ENCODE peak calls at places on chromosomes 5 and 9, in five cellular contexts. One of them, this sample, is unnamed.

GRCh38 chr9:120628207-120628924 is 48.4 kb upstream of the CDK5RAP2 start:
- DNase-seq in PC-9: no peak
- DNase-seq in IMR-90: no peak
- DNase-seq in Peyer's patch: no peak
- DNase-seq in cardiac muscle cell: no peak
- DNase-seq in this sample: no peak

GRCh38 chr5:54867310-54867944 is 118.0 kb downstream of the ESM1 start:
- DNase-seq in PC-9: peak; percentile 57
- DNase-seq in IMR-90: peak; percentile 75
- DNase-seq in Peyer's patch: no peak
- DNase-seq in cardiac muscle cell: peak; percentile 82
- DNase-seq in this sample: no peak

GRCh38 chr5:16609412-16609811 is 7.4 kb downstream of the RETREG1 start:
- DNase-seq in PC-9: no peak
- DNase-seq in IMR-90: no peak
- DNase-seq in Peyer's patch: no peak
- DNase-seq in cardiac muscle cell: no peak
- DNase-seq in this sample: no peak

GRCh38 chr9:95515272-95516113 is 1.3 kb downstream of the PTCH1 start:
- DNase-seq in PC-9: no peak
- DNase-seq in IMR-90: no peak
- DNase-seq in Peyer's patch: no peak
- DNase-seq in cardiac muscle cell: no peak
- DNase-seq in this sample: no peak

GRCh38 chr5:150343994-150344393 is 13.5 kb upstream of the TCOF1 start:
- DNase-seq in PC-9: no peak
- DNase-seq in IMR-90: no peak
- DNase-seq in Peyer's patch: no peak
- DNase-seq in cardiac muscle cell: no peak
- DNase-seq in this sample: no peak

GRCh38 chr5:171441246-171441791 is 21.9 kb downstream of the FGF18 start:
- DNase-seq in PC-9: no peak
- DNase-seq in IMR-90: no peak
- DNase-seq in Peyer's patch: no peak
- DNase-seq in cardiac muscle cell: no peak
- DNase-seq in this sample: no peak

GRCh38 chr9:96655198-96655851 is at the start of gene PRXL2C:
- DNase-seq in PC-9: no peak
- DNase-seq in IMR-90: peak; percentile 52
- DNase-seq in Peyer's patch: peak; percentile 95
- DNase-seq in cardiac muscle cell: peak; percentile 82
- DNase-seq in this sample: peak; percentile 82

GRCh38 chr5:132283423-132284043 is 10.7 kb upstream of the SLC22A4 start:
- DNase-seq in PC-9: peak; percentile 41
- DNase-seq in IMR-90: peak; percentile 78
- DNase-seq in Peyer's patch: no peak
- DNase-seq in cardiac muscle cell: peak; percentile 79
- DNase-seq in this sample: no peak

GRCh38 chr9:14779566-14780022 is 57.1 kb upstream of the CER1 start:
- DNase-seq in PC-9: no peak
- DNase-seq in IMR-90: no peak
- DNase-seq in Peyer's patch: no peak
- DNase-seq in cardiac muscle cell: peak; percentile 32
- DNase-seq in this sample: no peak

GRCh38 chr5:17951392-17952169 is 317.3 kb downstream of the TAF11L14 start:
- DNase-seq in PC-9: peak; percentile 78
- DNase-seq in IMR-90: no peak
- DNase-seq in Peyer's patch: no peak
- DNase-seq in cardiac muscle cell: no peak
- DNase-seq in this sample: no peak

GRCh38 chr9:121439711-121440110 is 59.9 kb downstream of the GGTA1 start:
- DNase-seq in PC-9: no peak
- DNase-seq in IMR-90: peak; percentile 14
- DNase-seq in Peyer's patch: no peak
- DNase-seq in cardiac muscle cell: no peak
- DNase-seq in this sample: no peak

GRCh38 chr5:160096178-160096577 is 23.1 kb downstream of the PWWP2A start:
- DNase-seq in PC-9: no peak
- DNase-seq in IMR-90: no peak
- DNase-seq in Peyer's patch: no peak
- DNase-seq in cardiac muscle cell: no peak
- DNase-seq in this sample: no peak

GRCh38 chr5:29089591-29090141 is 2051.3 kb upstream of the CDH9 start:
- DNase-seq in PC-9: no peak
- DNase-seq in IMR-90: no peak
- DNase-seq in Peyer's patch: no peak
- DNase-seq in cardiac muscle cell: no peak
- DNase-seq in this sample: no peak

GRCh38 chr9:89313842-89314241 is 2.8 kb downstream of the CKS2 start:
- DNase-seq in PC-9: no peak
- DNase-seq in IMR-90: peak; percentile 46
- DNase-seq in Peyer's patch: no peak
- DNase-seq in cardiac muscle cell: peak; percentile 21
- DNase-seq in this sample: no peak

GRCh38 chr9:117535439-117535838 is 120.6 kb upstream of the ASTN2 start:
- DNase-seq in PC-9: no peak
- DNase-seq in IMR-90: no peak
- DNase-seq in Peyer's patch: no peak
- DNase-seq in cardiac muscle cell: no peak
- DNase-seq in this sample: no peak

GRCh38 chr5:164680216-164680615 is 1174.8 kb downstream of the MAT2B start:
- DNase-seq in PC-9: no peak
- DNase-seq in IMR-90: no peak
- DNase-seq in Peyer's patch: no peak
- DNase-seq in cardiac muscle cell: no peak
- DNase-seq in this sample: no peak

GRCh38 chr9:79799691-79800345 is 228.1 kb downstream of the TLE4 start:
- DNase-seq in PC-9: no peak
- DNase-seq in IMR-90: no peak
- DNase-seq in Peyer's patch: no peak
- DNase-seq in cardiac muscle cell: peak; percentile 89
- DNase-seq in this sample: no peak

GRCh38 chr5:177471610-177472356 is 1.7 kb downstream of the DBN1 start:
- DNase-seq in PC-9: no peak
- DNase-seq in IMR-90: peak; percentile 65
- DNase-seq in Peyer's patch: no peak
- DNase-seq in cardiac muscle cell: peak; percentile 52
- DNase-seq in this sample: peak; percentile 82

GRCh38 chr5:101860563-101860962 is 435.5 kb downstream of the SLCO4C1 start:
- DNase-seq in PC-9: no peak
- DNase-seq in IMR-90: no peak
- DNase-seq in Peyer's patch: no peak
- DNase-seq in cardiac muscle cell: no peak
- DNase-seq in this sample: no peak

GRCh38 chr5:36630201-36630968 is 24.0 kb downstream of the SLC1A3 start:
- DNase-seq in PC-9: no peak
- DNase-seq in IMR-90: peak; percentile 47
- DNase-seq in Peyer's patch: no peak
- DNase-seq in cardiac muscle cell: peak; percentile 30
- DNase-seq in this sample: no peak

GRCh38 chr5:89722538-89722937 is 687.0 kb downstream of the CETN3 start:
- DNase-seq in PC-9: no peak
- DNase-seq in IMR-90: no peak
- DNase-seq in Peyer's patch: no peak
- DNase-seq in cardiac muscle cell: no peak
- DNase-seq in this sample: no peak

GRCh38 chr9:97808972-97809371 is 44.1 kb upstream of the FOXE1 start:
- DNase-seq in PC-9: no peak
- DNase-seq in IMR-90: no peak
- DNase-seq in Peyer's patch: no peak
- DNase-seq in cardiac muscle cell: peak; percentile 28
- DNase-seq in this sample: no peak

GRCh38 chr5:53438486-53439472 is 41.6 kb upstream of the FST start:
- DNase-seq in PC-9: no peak
- DNase-seq in IMR-90: peak; percentile 66
- DNase-seq in Peyer's patch: no peak
- DNase-seq in cardiac muscle cell: peak; percentile 32
- DNase-seq in this sample: no peak

GRCh38 chr5:54743997-54744788 is 226.6 kb downstream of the SNX18 start:
- DNase-seq in PC-9: peak; percentile 95
- DNase-seq in IMR-90: peak; percentile 99
- DNase-seq in Peyer's patch: peak; percentile 76
- DNase-seq in cardiac muscle cell: peak; percentile 97
- DNase-seq in this sample: peak; percentile 57

GRCh38 chr9:92564479-92564878 is 28.7 kb upstream of the ECM2 start:
- DNase-seq in PC-9: no peak
- DNase-seq in IMR-90: peak; percentile 73
- DNase-seq in Peyer's patch: no peak
- DNase-seq in cardiac muscle cell: no peak
- DNase-seq in this sample: no peak

GRCh38 chr5:111134080-111134479 is 41.9 kb downstream of the WDR36 start:
- DNase-seq in PC-9: no peak
- DNase-seq in IMR-90: peak; percentile 73
- DNase-seq in Peyer's patch: no peak
- DNase-seq in cardiac muscle cell: peak; percentile 84
- DNase-seq in this sample: no peak

GRCh38 chr5:90849939-90850338 is 291.3 kb downstream of the ADGRV1 start:
- DNase-seq in PC-9: no peak
- DNase-seq in IMR-90: no peak
- DNase-seq in Peyer's patch: no peak
- DNase-seq in cardiac muscle cell: no peak
- DNase-seq in this sample: no peak

GRCh38 chr5:10262995-10263394 is 12.9 kb downstream of the CCT5 start:
- DNase-seq in PC-9: no peak
- DNase-seq in IMR-90: no peak
- DNase-seq in Peyer's patch: no peak
- DNase-seq in cardiac muscle cell: no peak
- DNase-seq in this sample: no peak

GRCh38 chr9:135818718-135819475 is 88.4 kb downstream of the CAMSAP1 start:
- DNase-seq in PC-9: no peak
- DNase-seq in IMR-90: no peak
- DNase-seq in Peyer's patch: no peak
- DNase-seq in cardiac muscle cell: no peak
- DNase-seq in this sample: no peak

GRCh38 chr9:91420471-91421021 is 3.1 kb downstream of the NFIL3 start:
- DNase-seq in PC-9: no peak
- DNase-seq in IMR-90: peak; percentile 43
- DNase-seq in Peyer's patch: no peak
- DNase-seq in cardiac muscle cell: peak; percentile 47
- DNase-seq in this sample: no peak

GRCh38 chr5:149680810-149681221 is 49.3 kb upstream of the PPARGC1B start:
- DNase-seq in PC-9: no peak
- DNase-seq in IMR-90: no peak
- DNase-seq in Peyer's patch: peak; percentile 67
- DNase-seq in cardiac muscle cell: no peak
- DNase-seq in this sample: no peak

GRCh38 chr5:119370521-119370920 is 14.7 kb downstream of the TNFAIP8 start:
- DNase-seq in PC-9: no peak
- DNase-seq in IMR-90: no peak
- DNase-seq in Peyer's patch: no peak
- DNase-seq in cardiac muscle cell: no peak
- DNase-seq in this sample: no peak

GRCh38 chr5:15388856-15389255 is 111.1 kb upstream of the FBXL7 start:
- DNase-seq in PC-9: no peak
- DNase-seq in IMR-90: no peak
- DNase-seq in Peyer's patch: no peak
- DNase-seq in cardiac muscle cell: no peak
- DNase-seq in this sample: no peak
- H3K27ac ChIP-seq in PC-9: no peak overlapping the region
- H3K27ac ChIP-seq in IMR-90: no peak overlapping the region
- H3K27ac ChIP-seq in Peyer's patch: no peak overlapping the region
- H3K27ac ChIP-seq in cardiac muscle cell: no peak overlapping the region
- H3K27ac ChIP-seq in this sample: no peak overlapping the region

GRCh38 chr9:125508261-125508660 is 198.7 kb downstream of the MAPKAP1 start:
- DNase-seq in PC-9: no peak
- DNase-seq in IMR-90: no peak
- DNase-seq in Peyer's patch: no peak
- DNase-seq in cardiac muscle cell: no peak
- DNase-seq in this sample: no peak

GRCh38 chr9:125513634-125514413 is 193.2 kb downstream of the MAPKAP1 start:
- DNase-seq in PC-9: peak; percentile 95
- DNase-seq in IMR-90: peak; percentile 81
- DNase-seq in Peyer's patch: peak; percentile 62
- DNase-seq in cardiac muscle cell: peak; percentile 68
- DNase-seq in this sample: no peak

GRCh38 chr9:125509476-125509875 is 197.5 kb downstream of the MAPKAP1 start:
- DNase-seq in PC-9: no peak
- DNase-seq in IMR-90: peak; percentile 87
- DNase-seq in Peyer's patch: no peak
- DNase-seq in cardiac muscle cell: peak; percentile 66
- DNase-seq in this sample: no peak

GRCh38 chr9:125511780-125512179 is 195.2 kb downstream of the MAPKAP1 start:
- DNase-seq in PC-9: peak; percentile 52
- DNase-seq in IMR-90: no peak
- DNase-seq in Peyer's patch: no peak
- DNase-seq in cardiac muscle cell: no peak
- DNase-seq in this sample: no peak

DNA sequence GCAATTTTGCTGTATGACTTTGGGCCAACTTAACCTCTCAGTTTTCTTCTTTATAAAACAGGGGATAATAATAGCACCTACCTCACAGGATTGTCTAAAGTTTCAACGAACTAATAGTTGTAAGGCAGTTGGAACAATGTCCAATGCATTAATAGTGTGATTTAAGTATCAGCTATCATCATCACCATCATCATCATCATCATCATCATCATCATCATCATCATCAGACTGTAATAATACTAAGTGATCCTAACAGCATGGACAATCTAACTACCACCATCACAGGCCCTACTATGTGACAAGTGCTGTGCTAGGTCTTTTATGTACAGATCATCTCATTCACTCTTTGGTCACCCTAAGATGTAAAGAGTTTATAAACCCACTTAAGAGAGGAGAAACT is 196.0 kb downstream of the MAPKAP1 start:
- DNase-seq in PC-9: no peak
- DNase-seq in IMR-90: no peak
- DNase-seq in Peyer's patch: no peak
- DNase-seq in cardiac muscle cell: no peak
- DNase-seq in this sample: no peak
- H3K27ac ChIP-seq in PC-9: no peak overlapping the region
- H3K27ac ChIP-seq in IMR-90: no peak overlapping the region
- H3K27ac ChIP-seq in Peyer's patch: no peak overlapping the region
- H3K27ac ChIP-seq in cardiac muscle cell: no peak overlapping the region
- H3K27ac ChIP-seq in this sample: no peak overlapping the region

DNA sequence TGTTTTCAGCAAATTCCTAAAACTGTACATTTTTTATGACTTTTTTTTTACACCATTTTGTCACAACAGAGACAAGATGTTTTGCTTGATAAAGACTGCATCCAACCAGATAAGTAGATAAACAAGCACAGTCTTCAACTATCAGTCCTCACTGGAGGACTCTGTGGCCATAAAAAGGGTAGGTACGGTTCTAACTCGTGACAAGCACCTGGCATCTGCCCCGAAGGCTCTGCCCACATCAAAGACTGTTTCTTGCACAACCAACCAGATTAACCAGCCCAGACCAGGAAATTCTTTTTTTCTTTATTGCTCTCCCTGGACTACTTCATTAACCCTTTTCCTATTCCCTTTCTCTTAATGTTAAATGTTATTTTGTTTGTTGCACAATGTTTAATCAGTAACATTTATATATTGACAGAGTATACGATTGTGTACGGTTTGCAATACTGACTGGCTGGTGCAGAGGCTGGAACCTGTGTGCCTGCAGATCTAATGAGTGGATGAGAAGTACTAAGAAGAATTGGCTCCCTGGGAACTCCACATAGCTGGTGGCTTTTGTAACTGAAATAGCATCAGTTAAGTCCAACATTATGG is 74.1 kb downstream of the SERINC5 start:
- DNase-seq in PC-9: peak; percentile 97
- DNase-seq in IMR-90: no peak
- DNase-seq in Peyer's patch: peak; percentile 90
- DNase-seq in cardiac muscle cell: peak; percentile 47
- DNase-seq in this sample: no peak
- H3K27ac ChIP-seq in PC-9: peak overlapping the region; percentile 99
- H3K27ac ChIP-seq in IMR-90: no peak overlapping the region
- H3K27ac ChIP-seq in Peyer's patch: peak overlapping the region; percentile 76
- H3K27ac ChIP-seq in cardiac muscle cell: peak overlapping the region; percentile 82
- H3K27ac ChIP-seq in this sample: peak overlapping the region; percentile 20

GRCh38 chr9:110936719-110937452 is 101.4 kb downstream of the LPAR1 start:
- DNase-seq in PC-9: no peak
- DNase-seq in IMR-90: peak; percentile 87
- DNase-seq in Peyer's patch: no peak
- DNase-seq in cardiac muscle cell: peak; percentile 50
- DNase-seq in this sample: no peak
- H3K27ac ChIP-seq in PC-9: no peak overlapping the region
- H3K27ac ChIP-seq in IMR-90: peak overlapping the region; percentile 91
- H3K27ac ChIP-seq in Peyer's patch: peak overlapping the region; percentile 63
- H3K27ac ChIP-seq in cardiac muscle cell: no peak overlapping the region
- H3K27ac ChIP-seq in this sample: no peak overlapping the region